ENCODE peak calls at places on chromosomes 11 and 22, in eight cellular contexts. Y is natural killer cell, B is colonic mucosa, J is foreskin fibroblast, T is Caco-2, P is body of pancreas, A is MCF 10A, V is astrocyte of the spinal cord. E is an unnamed sample.

GRCh38 chr11:34356918-34357645 is 728 bp downstream of the ABTB2 start:
- DNase-seq in B (peak), Y (peak), T (peak), A (peak), V (peak), J (no peak), P (peak), E (no peak)

GRCh38 chr22:19747574-19747973 is 13.0 kb upstream of the TBX1 start:
- DNase-seq in V (no peak), T (no peak), B (no peak), Y (no peak), P (no peak), J (no peak), A (no peak), E (no peak)

GRCh38 chr22:27474711-27475547 is 326.6 kb downstream of the MN1 start:
- DNase-seq in T (peak), B (no peak), J (peak), A (peak), P (no peak), Y (no peak), V (peak), E (peak)

GRCh38 chr11:35049906-35050531 is 89.0 kb upstream of the CD44 start:
- DNase-seq in B (no peak), Y (no peak), J (no peak), V (no peak), A (no peak), T (no peak), P (no peak), E (no peak)

GRCh38 chr22:17734197-17734596 is 40.1 kb downstream of the BID start:
- DNase-seq in B (no peak), T (no peak), A (no peak), P (no peak), V (peak), Y (no peak), J (peak), E (no peak)

GRCh38 chr11:29310016-29310415 is 706.8 kb downstream of the KCNA4 start:
- DNase-seq in Y (no peak), J (peak), T (no peak), V (peak), A (peak), B (no peak), P (no peak), E (no peak)

GRCh38 chr22:24510694-24511625 is 15.8 kb downstream of the UPB1 start:
- DNase-seq in P (no peak), V (peak), B (peak), J (no peak), Y (no peak), T (peak), A (peak), E (no peak)

GRCh38 chr11:83027794-83028193 is 43.9 kb downstream of the RAB30 start:
- DNase-seq in T (no peak), V (no peak), Y (no peak), B (no peak), P (no peak), J (no peak), A (no peak), E (no peak)

GRCh38 chr11:19419021-19419750 is 178.4 kb upstream of the E2F8 start:
- DNase-seq in T (peak), Y (no peak), A (peak), J (peak), V (no peak), P (no peak), B (no peak), E (no peak)

GRCh38 chr22:44942979-44943700 is 66.7 kb downstream of the PHF21B start:
- DNase-seq in A (no peak), J (no peak), P (no peak), B (no peak), T (no peak), V (no peak), Y (no peak), E (no peak)

GRCh38 chr22:46069518-46070214 is 80.7 kb upstream of the PPARA start:
- DNase-seq in J (peak), B (peak), T (peak), Y (no peak), V (peak), P (peak), A (peak), E (peak)

GRCh38 chr11:94650756-94651155 is 83.6 kb downstream of the PIWIL4 start:
- DNase-seq in V (peak), J (peak), B (peak), T (no peak), A (peak), P (no peak), Y (no peak), E (no peak)

GRCh38 chr11:68090706-68091105 is 30.5 kb downstream of the CHKA start:
- DNase-seq in A (no peak), P (no peak), T (no peak), V (no peak), J (no peak), B (peak), Y (no peak), E (no peak)

GRCh38 chr11:69213964-69214363 is 58.2 kb downstream of the SMIM38 start:
- DNase-seq in Y (no peak), J (no peak), P (no peak), V (no peak), A (no peak), T (peak), B (no peak), E (no peak)

GRCh38 chr11:44300881-44301855 is 8.8 kb downstream of the ALX4 start:
- DNase-seq in P (no peak), Y (no peak), B (no peak), J (no peak), T (no peak), V (no peak), A (peak), E (no peak)

GRCh38 chr11:116073854-116074837 is 569.9 kb upstream of the CADM1 start:
- DNase-seq in J (no peak), Y (no peak), V (peak), A (no peak), P (no peak), T (peak), B (no peak), E (no peak)

GRCh38 chr11:65417221-65417701 is 5.3 kb upstream of the NEAT1 start:
- DNase-seq in J (no peak), P (peak), Y (no peak), T (no peak), V (no peak), B (no peak), A (no peak), E (no peak)

GRCh38 chr11:76206327-76207081 is at the start of gene WNT11:
- DNase-seq in P (peak), V (peak), A (peak), Y (peak), J (no peak), B (peak), T (peak), E (no peak)

GRCh38 chr22:44331881-44332714 is 19.3 kb upstream of the SHISAL1 start:
- DNase-seq in V (no peak), P (no peak), A (peak), Y (no peak), B (no peak), J (peak), T (no peak), E (no peak)

GRCh38 chr11:8934735-8935478 is 2.2 kb upstream of the C11orf16 start:
- DNase-seq in T (peak), J (peak), B (no peak), Y (no peak), A (peak), V (peak), P (no peak), E (no peak)

GRCh38 chr22:50548913-50549790 is 3.5 kb downstream of the KLHDC7B start:
- DNase-seq in J (no peak), V (no peak), T (no peak), A (no peak), P (no peak), B (no peak), Y (no peak), E (no peak)

GRCh38 chr11:28836285-28837081 is 728.3 kb downstream of the METTL15 start:
- DNase-seq in B (no peak), A (peak), P (no peak), T (peak), Y (no peak), V (peak), J (peak), E (no peak)

GRCh38 chr11:98601181-98601773 is 419.5 kb upstream of the CNTN5 start:
- DNase-seq in J (no peak), B (no peak), V (peak), Y (no peak), A (no peak), P (no peak), T (no peak), E (no peak)

GRCh38 chr22:27456696-27457503 is 344.7 kb downstream of the MN1 start:
- DNase-seq in A (peak), P (no peak), Y (no peak), J (peak), T (no peak), V (peak), B (no peak), E (no peak)

GRCh38 chr11:64539239-64539638 is 51.8 kb upstream of the SLC22A12 start:
- DNase-seq in V (no peak), B (no peak), J (no peak), T (no peak), A (no peak), Y (no peak), P (no peak), E (no peak)

GRCh38 chr22:24235315-24235714 is 9.6 kb downstream of the GGT5 start:
- DNase-seq in J (no peak), P (no peak), V (no peak), T (no peak), Y (no peak), A (no peak), B (no peak), E (no peak)

GRCh38 chr11:129944696-129945095 is 49.3 kb upstream of the NFRKB start:
- DNase-seq in J (no peak), V (no peak), P (no peak), A (no peak), Y (no peak), B (no peak), T (no peak), E (no peak)

GRCh38 chr11:9280655-9281301 is 15.6 kb upstream of the DENND5A start:
- DNase-seq in A (peak), T (no peak), J (no peak), P (no peak), B (peak), V (peak), Y (no peak), E (no peak)

GRCh38 chr11:77269484-77270123 is 31.9 kb downstream of the GDPD4 start:
- DNase-seq in B (no peak), A (no peak), V (peak), P (no peak), T (no peak), J (no peak), Y (no peak), E (no peak)

GRCh38 chr11:57639321-57640067 is 10.2 kb downstream of the YPEL4 start:
- DNase-seq in B (no peak), A (no peak), V (peak), J (no peak), T (peak), Y (no peak), P (no peak), E (no peak)
- TF ChIP-seq CTCF in B (no peak), A (no peak), V (no peak), J (no peak), T (peak), Y (no peak), P (no peak), E (no peak)

GRCh38 chr22:35352214-35353111 is 28.4 kb upstream of the HMOX1 start:
- DNase-seq in J (no peak), A (no peak), T (no peak), V (no peak), Y (peak), B (peak), P (peak), E (peak)
- TF ChIP-seq CTCF in J (no peak), A (no peak), T (peak), V (no peak), Y (peak), B (no peak), P (peak), E (no peak)

DNA sequence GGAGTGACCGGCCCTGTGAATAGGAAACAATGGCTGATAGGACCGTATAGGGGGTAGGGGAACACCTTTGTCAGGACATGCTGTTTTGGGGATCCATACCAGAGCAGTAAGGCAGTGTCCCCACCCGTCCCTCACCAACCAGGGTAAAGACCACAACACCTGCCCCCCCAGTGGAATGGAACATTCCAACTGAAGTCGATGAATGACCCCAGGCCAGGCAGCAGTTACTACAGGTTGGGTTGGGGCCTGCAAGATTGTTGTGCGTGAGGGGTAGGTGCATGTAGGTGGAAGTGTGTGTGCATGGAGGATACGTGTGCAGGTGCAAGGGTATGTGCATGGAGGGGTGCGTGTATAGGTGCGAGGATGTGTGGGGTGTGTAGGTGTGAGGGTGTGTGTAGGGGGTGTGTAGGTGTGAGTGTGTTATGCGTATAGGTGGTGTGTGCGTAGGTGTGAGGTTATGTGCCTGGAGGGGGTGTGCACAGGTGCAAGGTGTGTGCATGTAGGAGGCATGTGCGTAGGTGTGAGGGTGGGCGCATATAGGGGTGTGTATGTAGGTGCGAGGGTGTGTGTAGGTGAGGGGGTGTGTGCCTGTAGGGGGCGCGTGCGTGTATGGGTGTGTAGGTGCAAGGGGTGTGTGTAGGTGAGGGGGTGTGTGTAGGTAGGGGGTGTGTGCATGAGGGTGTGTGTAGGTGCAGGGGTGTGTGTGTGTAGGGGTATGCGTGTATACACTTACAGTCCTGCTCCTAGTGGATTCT is 32.9 kb downstream of the PISD start:
- DNase-seq in P (no peak), V (no peak), A (no peak), B (no peak), Y (no peak), T (no peak), J (no peak), E (no peak)
- TF ChIP-seq CTCF in P (no peak), V (no peak), A (no peak), B (no peak), Y (no peak), T (no peak), J (no peak), E (no peak)

DNA sequence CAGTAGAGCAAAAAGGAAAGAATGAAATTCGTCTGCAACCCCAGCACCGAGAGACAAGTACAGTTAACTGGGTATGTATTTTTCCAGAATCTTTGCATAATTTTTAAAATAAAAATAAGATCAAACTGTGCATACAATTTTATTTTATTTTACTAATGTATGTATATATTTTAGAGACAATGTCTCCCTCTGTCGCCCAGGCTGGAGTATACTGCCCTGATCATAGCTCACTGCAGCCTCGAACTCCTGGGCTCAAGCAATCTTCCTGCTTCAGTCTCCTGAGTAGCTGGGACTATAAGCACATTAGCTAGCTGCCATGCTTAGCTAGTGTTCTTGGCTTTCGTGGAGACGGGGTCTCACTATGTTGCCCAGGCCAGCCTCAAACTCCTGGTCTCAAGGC is 18.8 kb upstream of the DRD2 start:
- DNase-seq in V (no peak), A (peak), B (no peak), P (no peak), J (no peak), Y (no peak), T (no peak), E (no peak)
- TF ChIP-seq CTCF in V (no peak), A (peak), B (no peak), P (no peak), J (no peak), Y (no peak), T (no peak), E (no peak)

GRCh38 chr11:74731301-74732094 is at the start of gene CHRDL2:
- DNase-seq in P (peak), J (peak), T (no peak), Y (no peak), V (no peak), B (no peak), A (no peak), E (no peak)
- TF ChIP-seq CTCF in P (no peak), J (no peak), T (peak), Y (no peak), V (no peak), B (no peak), A (no peak), E (no peak)

GRCh38 chr11:16526947-16527346 is 170.6 kb upstream of the SOX6 start:
- DNase-seq in A (no peak), Y (no peak), T (no peak), J (no peak), B (no peak), V (no peak), P (no peak), E (no peak)
- TF ChIP-seq CTCF in A (no peak), Y (no peak), T (no peak), J (no peak), B (no peak), V (no peak), P (no peak), E (no peak)

DNA sequence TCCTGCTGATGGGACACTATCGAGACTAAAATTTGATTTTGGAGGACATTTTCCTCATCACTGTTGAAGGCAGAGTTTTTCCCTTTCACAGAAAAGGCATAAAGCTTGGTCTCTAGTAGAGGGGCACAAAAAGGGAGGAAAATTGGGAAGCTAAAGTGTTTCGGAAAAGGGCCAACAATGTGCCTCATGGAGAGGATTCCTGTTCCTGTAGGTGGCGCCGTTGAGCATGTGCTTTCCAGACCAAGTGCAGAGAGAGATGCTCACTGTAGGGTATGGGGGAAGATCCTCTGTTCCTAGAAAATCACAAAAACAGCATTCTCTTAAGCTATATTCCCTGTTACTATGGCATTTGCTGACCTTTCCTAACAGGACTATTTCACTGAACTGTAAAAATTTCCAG is 18.4 kb upstream of the OR4C5 start:
- DNase-seq in Y (no peak), B (no peak), V (no peak), A (peak), P (no peak), T (no peak), J (no peak), E (no peak)
- TF ChIP-seq CTCF in Y (no peak), B (no peak), V (no peak), A (no peak), P (no peak), T (no peak), J (no peak), E (no peak)

GRCh38 chr11:103659138-103659734 is 377.2 kb upstream of the DDI1 start:
- DNase-seq in A (peak), P (no peak), V (no peak), Y (no peak), J (no peak), B (no peak), T (peak), E (no peak)
- TF ChIP-seq CTCF in A (peak), P (no peak), V (peak), Y (no peak), J (peak), B (no peak), T (peak), E (no peak)